ENCODE peak calls at places on chromosomes 6 and 20, in eight cellular contexts. W, Q, N, A, X, M, S and E are unnamed samples.

GRCh38 chr6:100175814-100176275 is 181.8 kb upstream of the MCHR2 start:
- DNase-seq in X (peak; percentile 93), A (no peak), N (no peak), M (no peak), Q (peak; percentile 95), S (no peak), W (no peak), E (peak; percentile 35)

GRCh38 chr6:51432481-51432880 is 613.8 kb downstream of the TFAP2B start:
- DNase-seq in N (no peak), S (no peak), W (no peak), Q (no peak), M (no peak), X (no peak), A (no peak), E (no peak)

GRCh38 chr6:31004285-31004684 is 6.0 kb upstream of the MUC22 start:
- DNase-seq in W (no peak), X (no peak), A (no peak), M (no peak), Q (no peak), S (no peak), N (no peak), E (peak; percentile 5)

GRCh38 chr20:18273738-18274137 is 14.6 kb upstream of the ZNF133 start:
- DNase-seq in S (no peak), M (no peak), X (no peak), Q (no peak), A (no peak), W (no peak), N (no peak), E (no peak)

GRCh38 chr6:119174085-119174445 is 95.6 kb upstream of the FAM184A start:
- DNase-seq in S (no peak), A (no peak), W (no peak), Q (no peak), N (no peak), M (no peak), X (no peak), E (no peak)

GRCh38 chr6:72999995-73000394 is 225.3 kb downstream of the KHDC1L start:
- DNase-seq in A (no peak), Q (no peak), M (no peak), W (no peak), S (no peak), X (no peak), N (no peak), E (no peak)

GRCh38 chr6:151959086-151959485 is 151.6 kb downstream of the ESR1 start:
- DNase-seq in A (no peak), W (no peak), M (no peak), N (no peak), Q (no peak), S (no peak), X (no peak), E (no peak)

GRCh38 chr6:130050230-130050629 is 31.8 kb downstream of the L3MBTL3 start:
- DNase-seq in Q (no peak), S (no peak), N (no peak), W (no peak), A (no peak), M (no peak), X (peak; percentile 20), E (no peak)

GRCh38 chr6:35059606-35060355 is 81.4 kb downstream of the TCP11 start:
- DNase-seq in W (no peak), X (no peak), S (no peak), Q (no peak), N (no peak), A (no peak), M (no peak), E (no peak)

GRCh38 chr6:13710552-13711383 is 867 bp downstream of the RANBP9 start:
- DNase-seq in Q (no peak), N (peak; percentile 24), X (no peak), A (no peak), W (peak; percentile 71), S (peak; percentile 24), M (no peak), E (peak; percentile 56)

GRCh38 chr20:24694727-24695528 is 225.5 kb downstream of the SYNDIG1 start:
- DNase-seq in A (no peak), Q (no peak), M (peak; percentile 9), X (no peak), W (no peak), N (no peak), S (no peak), E (no peak)

GRCh38 chr20:45987108-45987780 is 15.2 kb upstream of the ZNF335 start:
- DNase-seq in Q (no peak), N (peak; percentile 26), A (no peak), W (peak; percentile 72), X (peak; percentile 47), M (peak; percentile 73), S (peak; percentile 66), E (peak; percentile 81)

GRCh38 chr20:46057856-46058655 is 29.0 kb downstream of the SLC12A5 start:
- DNase-seq in M (peak; percentile 20), S (peak; percentile 16), Q (no peak), W (no peak), N (no peak), A (no peak), X (no peak), E (peak; percentile 64)

GRCh38 chr6:28863607-28864320 is 60.0 kb downstream of the TRIM27 start:
- DNase-seq in Q (peak; percentile 65), M (peak; percentile 82), X (peak; percentile 81), W (peak; percentile 79), A (peak; percentile 78), S (peak; percentile 92), N (peak; percentile 66), E (peak; percentile 89)

GRCh38 chr6:20817806-20818320 is 283.6 kb downstream of the CDKAL1 start:
- DNase-seq in M (no peak), A (no peak), S (no peak), Q (no peak), N (no peak), W (no peak), X (peak; percentile 55), E (no peak)

GRCh38 chr6:16564430-16564829 is 196.8 kb downstream of the ATXN1 start:
- DNase-seq in A (no peak), M (no peak), X (no peak), S (no peak), W (no peak), N (no peak), Q (no peak), E (no peak)

GRCh38 chr20:31674895-31675827 is 37.4 kb downstream of the COX4I2 start:
- DNase-seq in W (peak; percentile 72), M (peak; percentile 72), N (no peak), S (peak; percentile 59), Q (no peak), X (peak; percentile 96), A (no peak), E (peak; percentile 92)

GRCh38 chr20:56995635-56996075 is 270.8 kb downstream of the BMP7 start:
- DNase-seq in N (no peak), M (no peak), S (no peak), A (no peak), X (no peak), Q (no peak), W (peak; percentile 58), E (peak; percentile 19)

GRCh38 chr20:10513931-10514575 is 78.9 kb downstream of the SLX4IP start:
- DNase-seq in M (no peak), W (no peak), N (no peak), S (no peak), X (peak; percentile 62), Q (no peak), A (no peak), E (peak; percentile 54)

GRCh38 chr6:134427721-134428120 is 109.8 kb upstream of the SGK1 start:
- DNase-seq in M (no peak), W (no peak), X (no peak), Q (no peak), N (no peak), A (no peak), S (no peak), E (no peak)

GRCh38 chr6:152094992-152095592 is 287.6 kb downstream of the ESR1 start:
- DNase-seq in W (no peak), A (no peak), S (no peak), N (no peak), X (peak; percentile 99), Q (peak; percentile 99), M (peak; percentile 74), E (peak; percentile 97)

GRCh38 chr6:26017567-26017966 is 55.0 kb downstream of the TRIM38 start:
- DNase-seq in S (peak; percentile 80), N (no peak), X (peak; percentile 41), W (peak; percentile 72), M (no peak), Q (peak; percentile 84), A (peak; percentile 78), E (peak; percentile 83)

GRCh38 chr6:99036672-99037071 is 88.9 kb upstream of the FBXL4 start:
- DNase-seq in Q (no peak), N (no peak), X (no peak), S (no peak), A (no peak), W (no peak), M (no peak), E (no peak)

GRCh38 chr6:40049128-40049527 is 114.9 kb upstream of the MOCS1 start:
- DNase-seq in M (no peak), N (no peak), A (no peak), X (no peak), W (no peak), Q (no peak), S (no peak), E (no peak)

GRCh38 chr20:11807070-11807741 is 110.5 kb upstream of the BTBD3 start:
- DNase-seq in Q (peak; percentile 49), W (no peak), M (no peak), S (no peak), A (no peak), N (no peak), X (peak; percentile 69), E (peak; percentile 60)

GRCh38 chr6:142773324-142773723 is 171.7 kb downstream of the HIVEP2 start:
- DNase-seq in N (no peak), M (no peak), A (no peak), X (no peak), S (no peak), W (no peak), Q (no peak), E (no peak)

GRCh38 chr6:64415936-64416335 is 780.3 kb downstream of the PHF3 start:
- DNase-seq in S (no peak), A (no peak), W (no peak), X (no peak), M (no peak), Q (no peak), N (no peak), E (no peak)

GRCh38 chr20:14830466-14830865 is 493.1 kb upstream of the FLRT3 start:
- DNase-seq in A (no peak), M (no peak), X (no peak), N (no peak), W (no peak), Q (no peak), S (no peak), E (no peak)

GRCh38 chr20:25100914-25101313 is 19.0 kb upstream of the VSX1 start:
- DNase-seq in S (no peak), Q (no peak), X (no peak), W (no peak), N (no peak), A (no peak), M (no peak), E (no peak)

GRCh38 chr6:118784641-118785164 is 109.2 kb upstream of the ASF1A start:
- DNase-seq in X (no peak), Q (no peak), N (no peak), S (no peak), A (peak; percentile 46), W (no peak), M (no peak), E (no peak)

GRCh38 chr20:45343867-45344721 is 4.1 kb downstream of the SDC4 start:
- DNase-seq in S (no peak), Q (peak; percentile 87), N (no peak), M (peak; percentile 74), W (no peak), X (peak; percentile 87), A (no peak), E (peak; percentile 91)